ENCODE peak calls at places on chromosome 11, in four cellular contexts. R, T, P and A are unnamed samples.

GRCh38 chr11:32391965-32392553 is 43.3 kb downstream of the WT1 start:
- DNase-seq in P (no peak), T (peak), R (peak), A (peak)

GRCh38 chr11:92765965-92766371 is 203.5 kb upstream of the MTNR1B start:
- DNase-seq in R (peak), T (peak), P (peak), A (peak)

GRCh38 chr11:55847453-55847852 is 8.9 kb downstream of the OR5D16 start:
- DNase-seq in R (no peak), T (no peak), P (no peak), A (no peak)

GRCh38 chr11:31870609-31871309 is 59.6 kb upstream of the PAX6 start:
- DNase-seq in P (peak), R (peak), T (peak), A (peak)

GRCh38 chr11:78019808-78020207 is 3.3 kb downstream of the KCTD14 start:
- DNase-seq in P (no peak), R (peak), T (no peak), A (no peak)

GRCh38 chr11:26187639-26188038 is 144.3 kb upstream of the ANO3 start:
- DNase-seq in P (no peak), R (peak), T (peak), A (peak)

GRCh38 chr11:78418584-78419211 is 1.1 kb upstream of the GAB2 start:
- DNase-seq in R (no peak), P (no peak), T (no peak), A (peak)

GRCh38 chr11:13942908-13943505 is 19.5 kb upstream of the SPON1 start:
- DNase-seq in T (peak), R (peak), P (no peak), A (peak)

GRCh38 chr11:63683133-63683991 is 2.1 kb downstream of the RTN3 start:
- DNase-seq in R (peak), T (peak), P (no peak), A (peak)

GRCh38 chr11:102276302-102277182 is 40.7 kb upstream of the BIRC3 start:
- DNase-seq in R (peak), T (peak), P (no peak), A (peak)

GRCh38 chr11:45285931-45286632 is at the start of gene SYT13:
- DNase-seq in T (no peak), R (peak), P (peak), A (no peak)

GRCh38 chr11:134228625-134229024 is 4.2 kb downstream of the VPS26B start:
- DNase-seq in P (no peak), R (peak), T (peak), A (no peak)

GRCh38 chr11:110432713-110433392 is 3.1 kb downstream of the FDX1 start:
- DNase-seq in T (peak), R (peak), P (peak), A (no peak)

GRCh38 chr11:33266418-33267215 is 9.4 kb downstream of the HIPK3 start:
- DNase-seq in T (peak), P (no peak), R (peak), A (peak)

GRCh38 chr11:68567553-68567952 is 107.0 kb downstream of the PPP6R3 start:
- DNase-seq in R (no peak), P (no peak), T (no peak), A (no peak)

GRCh38 chr11:114121744-114122504 is 62.4 kb downstream of the ZBTB16 start:
- DNase-seq in T (no peak), P (no peak), R (no peak), A (no peak)
- H3K4me3 ChIP-seq in T (no peak), P (no peak), R (no peak), A (no peak)

DNA sequence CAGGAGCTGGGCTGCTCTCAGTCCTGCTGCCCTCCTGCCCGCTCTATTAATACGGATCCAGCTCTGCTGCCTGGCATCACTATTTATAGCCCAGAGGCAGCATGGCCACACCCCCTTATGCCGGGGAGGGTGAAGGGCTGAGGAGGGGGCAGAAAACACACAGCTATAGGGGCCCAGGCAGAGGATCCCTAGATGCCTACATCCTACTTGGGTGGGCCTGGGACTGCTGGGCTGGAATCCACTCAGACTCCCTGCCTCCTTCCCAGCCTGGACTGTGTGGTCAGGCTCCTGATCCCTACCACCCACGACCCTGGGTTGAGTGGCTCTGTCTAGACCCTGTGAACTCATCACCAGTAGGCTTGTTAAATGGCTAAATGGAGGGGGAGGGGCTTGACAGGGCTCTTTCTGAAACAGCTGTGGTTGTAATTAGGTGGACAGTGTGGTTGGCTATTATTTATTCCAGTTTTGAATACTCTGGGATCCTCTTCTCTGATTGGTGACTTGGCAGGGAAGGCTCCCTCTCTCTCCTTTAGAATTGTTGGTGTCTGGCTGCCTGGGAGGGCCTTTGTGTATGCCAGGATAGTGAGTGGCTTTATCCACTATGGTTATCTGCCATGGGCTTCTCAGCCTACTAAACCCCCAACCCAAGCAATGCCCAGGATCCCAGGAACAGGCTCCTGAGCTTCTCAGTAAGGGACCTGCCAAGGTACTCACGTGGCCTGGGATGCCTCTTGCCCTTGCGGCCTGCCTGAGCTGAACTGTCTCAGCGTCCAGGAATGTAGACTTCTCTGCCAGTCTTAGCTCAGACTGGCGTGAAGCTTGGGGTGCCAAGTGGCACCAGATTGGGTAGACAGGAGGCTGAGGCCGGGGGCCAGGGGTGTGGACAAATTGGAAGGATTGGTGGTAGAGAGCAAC is 15.2 kb downstream of the PHLDB1 start:
- DNase-seq in P (peak), R (peak), T (peak), A (peak)
- H3K4me3 ChIP-seq in P (peak), R (peak), T (peak), A (no peak)

DNA sequence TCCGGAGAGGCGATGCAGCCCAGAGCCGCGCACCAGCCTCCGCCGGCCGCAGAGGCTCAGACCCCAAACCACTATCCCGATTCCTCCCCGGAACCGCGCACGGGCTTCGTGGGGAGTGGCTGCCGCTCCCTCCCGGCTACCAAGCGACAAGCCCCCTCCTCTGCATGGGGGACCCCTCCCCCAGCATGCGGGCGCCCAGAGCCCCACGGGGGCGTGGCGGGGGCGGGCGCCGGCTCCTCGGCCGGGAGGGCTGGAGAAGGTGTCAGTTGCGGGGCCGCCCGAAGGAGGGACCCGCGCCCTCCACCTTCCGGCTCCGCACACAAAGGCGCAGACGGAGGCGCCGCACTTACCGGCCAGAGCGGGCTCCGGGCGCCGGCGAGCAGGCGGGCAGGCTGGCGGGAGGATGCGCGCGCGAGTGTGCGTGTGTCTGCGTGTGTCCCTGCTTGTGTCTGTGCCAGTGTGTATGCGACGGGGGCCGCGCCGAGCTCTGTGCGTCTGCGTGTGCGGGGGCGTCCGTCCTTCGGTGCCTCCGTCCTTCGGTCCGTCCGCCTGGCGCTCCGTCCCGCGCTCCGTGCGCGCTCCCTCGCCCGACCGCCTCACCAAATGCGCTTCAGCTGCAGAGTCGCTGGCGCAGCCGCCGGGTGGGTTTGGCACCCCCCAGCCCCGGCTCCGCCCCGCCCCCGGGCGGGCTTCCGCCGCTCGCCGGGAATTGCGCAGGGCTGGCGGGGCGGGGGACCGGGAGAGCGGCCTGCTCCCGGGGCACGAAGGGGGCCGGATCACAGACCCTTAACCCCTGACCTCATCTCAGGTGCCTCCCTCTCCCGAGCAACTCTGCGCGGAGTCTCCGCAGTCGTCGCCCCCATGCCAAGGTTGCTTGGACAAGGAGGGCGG is at the start of gene PTPN5:
- DNase-seq in T (no peak), P (peak), R (peak), A (no peak)
- H3K4me3 ChIP-seq in T (no peak), P (peak), R (peak), A (no peak)

GRCh38 chr11:12086271-12087074 is 23.9 kb upstream of the MICAL2 start:
- DNase-seq in P (no peak), T (peak), R (peak), A (peak)

GRCh38 chr11:12088047-12088481 is 22.3 kb upstream of the MICAL2 start:
- DNase-seq in T (peak), R (peak), P (no peak), A (peak)

GRCh38 chr11:12085371-12086251 is 24.8 kb upstream of the MICAL2 start:
- DNase-seq in P (no peak), R (peak), T (peak), A (peak)

GRCh38 chr11:12088531-12088930 is 21.9 kb upstream of the MICAL2 start:
- DNase-seq in P (no peak), R (no peak), T (no peak), A (no peak)

GRCh38 chr11:12087075-12087775 is 23.2 kb upstream of the MICAL2 start:
- DNase-seq in T (peak), P (no peak), R (peak), A (peak)
- H3K4me3 ChIP-seq in T (peak), P (no peak), R (peak), A (peak)

DNA sequence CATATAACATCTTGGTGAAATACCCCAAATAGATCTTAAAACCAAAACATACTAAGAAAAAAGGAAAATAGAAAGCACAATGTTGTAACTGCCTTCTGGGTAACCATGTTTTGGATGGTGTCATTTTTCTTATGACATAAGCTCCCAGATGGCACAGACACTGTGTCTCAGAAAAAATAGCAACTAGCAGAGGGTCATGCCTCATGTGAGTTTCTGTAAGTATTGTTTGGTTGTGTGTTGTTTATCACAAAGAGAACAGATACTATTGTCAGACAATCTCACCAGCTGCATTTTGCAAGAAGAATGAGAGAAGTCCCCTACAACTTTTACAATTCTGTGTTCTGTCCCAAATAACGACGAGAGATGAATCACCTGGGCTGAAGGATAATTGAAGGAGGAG is 305.6 kb downstream of the ST3GAL4 start:
- DNase-seq in P (no peak), T (peak), R (no peak), A (no peak)
- H3K4me3 ChIP-seq in P (no peak), T (no peak), R (no peak), A (no peak)